ENCODE peak calls at places on chromosomes 12 and 14, in nine cellular contexts. N, Q, K, B, T, Z, E, F and G are unnamed samples.

GRCh38 chr14:75647650-75648049 is 13.0 kb downstream of the ERG28 start:
- DNase-seq in N (no peak), Q (no peak), K (no peak), B (no peak), T (no peak), Z (no peak), E (no peak), F (no peak), G (no peak)

GRCh38 chr14:64689292-64689691 is 14.9 kb upstream of the PLEKHG3 start:
- DNase-seq in N (no peak), Q (no peak), K (no peak), B (no peak), T (no peak), Z (no peak), E (no peak), F (no peak), G (no peak)

GRCh38 chr12:386651-387050 is 2.5 kb downstream of the KDM5A start:
- DNase-seq in N (no peak), Q (no peak), K (no peak), B (no peak), T (no peak), Z (no peak), E (no peak), F (no peak), G (no peak)

GRCh38 chr12:29278673-29279420 is 102.1 kb downstream of the ERGIC2 start:
- DNase-seq in N (no peak), Q (no peak), K (no peak), B (no peak), T (no peak), Z (no peak), E (no peak), F (no peak), G (no peak)

GRCh38 chr14:99566009-99566389 is 38.0 kb downstream of the CCDC85C start:
- DNase-seq in N (peak), Q (no peak), K (no peak), B (no peak), T (no peak), Z (peak), E (no peak), F (no peak), G (peak)

GRCh38 chr12:44462729-44463128 is 413.4 kb downstream of the NELL2 start:
- DNase-seq in N (no peak), Q (no peak), K (no peak), B (no peak), T (no peak), Z (no peak), E (no peak), F (no peak), G (no peak)

GRCh38 chr12:14714437-14714836 is 18.0 kb upstream of the GUCY2C start:
- DNase-seq in N (no peak), Q (no peak), K (no peak), B (no peak), T (peak), Z (no peak), E (no peak), F (no peak), G (no peak)

GRCh38 chr14:59333668-59334067 is 131.5 kb downstream of the GPR135 start:
- DNase-seq in N (no peak), Q (peak), K (no peak), B (no peak), T (no peak), Z (peak), E (no peak), F (no peak), G (no peak)

GRCh38 chr14:55092326-55092725 is 36.7 kb upstream of the LGALS3 start:
- DNase-seq in N (no peak), Q (no peak), K (peak), B (no peak), T (no peak), Z (no peak), E (no peak), F (peak), G (no peak)

GRCh38 chr14:54529811-54530210 is 20.1 kb downstream of the CGRRF1 start:
- DNase-seq in N (no peak), Q (no peak), K (no peak), B (no peak), T (no peak), Z (peak), E (no peak), F (no peak), G (no peak)

GRCh38 chr12:91507754-91508153 is 325.1 kb upstream of the DCN start:
- DNase-seq in N (no peak), Q (no peak), K (no peak), B (no peak), T (no peak), Z (no peak), E (no peak), F (no peak), G (no peak)

DNA sequence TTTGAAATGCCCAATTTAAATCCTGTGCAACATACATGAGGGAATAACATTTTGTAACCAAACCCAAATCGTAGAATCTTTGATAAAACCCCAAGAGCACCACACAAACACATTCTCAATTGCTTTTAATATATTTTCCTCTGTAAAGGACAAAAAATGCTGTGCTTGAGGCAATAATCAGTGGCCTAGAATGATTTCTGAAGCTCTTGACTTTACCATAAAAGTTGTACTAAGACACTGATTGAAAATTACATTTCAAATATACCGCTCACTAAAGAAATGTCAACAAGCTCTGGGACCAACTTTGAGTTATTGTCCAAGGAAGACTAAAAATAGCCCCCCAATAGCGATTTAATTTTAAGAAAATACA is 1.5 kb downstream of the EML5 start:
- DNase-seq in N (no peak), Q (no peak), K (no peak), B (no peak), T (no peak), Z (no peak), E (no peak), F (no peak), G (no peak)
- H3K4me3 ChIP-seq in N (no peak), Q (no peak), K (no peak), B (peak), T (peak), Z (peak), E (no peak), F (no peak), G (peak)

GRCh38 chr12:106303202-106303820 is 778 bp downstream of the TCP11L2 start:
- DNase-seq in N (peak), Q (peak), K (peak), B (no peak), T (peak), Z (peak), E (peak), F (no peak), G (peak)
- TF ChIP-seq POLR2AphosphoS5 in N (peak), Q (no peak), K (no peak), B (no peak), T (no peak), Z (peak), E (peak), F (no peak), G (peak)

DNA sequence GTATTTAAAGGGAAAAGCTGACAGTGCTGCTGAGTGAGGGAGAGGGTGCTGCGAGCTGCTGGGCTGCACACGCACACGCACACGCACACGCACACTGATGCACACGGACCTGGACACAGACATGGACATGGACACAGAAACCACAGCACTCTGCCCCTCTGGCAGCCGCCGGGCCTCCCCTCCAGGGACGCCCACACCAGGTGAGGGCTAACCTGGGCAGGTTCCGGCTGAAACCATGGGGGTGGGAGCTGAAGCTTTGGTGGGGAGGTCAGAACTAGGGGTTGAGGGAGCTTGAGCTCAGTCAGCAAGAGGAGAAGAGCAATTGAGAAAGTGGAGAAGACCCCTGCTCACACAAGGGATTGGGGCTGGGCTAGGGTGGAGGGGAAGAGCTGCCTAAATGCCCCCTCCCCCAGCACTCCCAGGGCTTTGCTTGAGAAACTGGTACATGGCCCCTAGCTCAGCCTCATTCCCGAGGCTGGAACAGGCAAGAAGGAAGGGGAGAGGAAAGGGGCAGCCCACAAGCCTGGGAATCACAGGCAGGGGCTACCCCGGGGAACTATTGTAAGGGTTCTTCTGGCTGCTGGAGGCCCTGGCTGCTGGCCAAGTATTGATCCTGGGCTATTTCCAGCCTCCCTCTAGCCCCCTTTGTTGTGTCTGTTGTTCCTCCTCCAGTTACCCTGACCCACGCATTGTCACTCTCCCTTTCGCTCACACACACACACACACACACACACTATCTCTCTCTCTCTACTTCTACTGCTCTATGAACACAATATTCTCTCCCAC is at the start of gene REM2:
- DNase-seq in N (no peak), Q (no peak), K (peak), B (no peak), T (peak), Z (no peak), E (no peak), F (no peak), G (no peak)
- H3K4me3 ChIP-seq in N (no peak), Q (no peak), K (no peak), B (no peak), T (peak), Z (no peak), E (no peak), F (no peak), G (no peak)

DNA sequence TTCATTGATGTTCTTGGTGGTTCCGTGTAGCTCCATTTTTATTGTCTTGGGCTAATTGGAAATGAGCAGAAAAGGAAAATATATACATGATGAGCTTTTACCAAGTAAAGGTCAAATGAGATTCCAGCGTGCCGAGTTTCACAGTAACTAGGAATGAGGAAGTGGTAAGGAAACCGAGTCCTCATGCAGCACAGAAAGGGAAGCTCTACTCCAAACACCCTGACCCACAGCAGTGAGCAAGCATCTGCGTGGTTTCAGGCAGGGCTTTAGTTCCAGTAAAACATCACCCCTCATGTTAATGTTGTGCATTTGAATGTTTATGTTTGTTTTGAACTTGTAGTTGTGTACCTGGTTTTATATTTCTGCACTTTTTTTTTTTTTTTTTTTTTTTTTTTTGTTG is 208.0 kb downstream of the SLC41A2 start:
- DNase-seq in N (no peak), Q (peak), K (no peak), B (no peak), T (no peak), Z (no peak), E (no peak), F (no peak), G (no peak)
- TF ChIP-seq POLR2AphosphoS5 in N (peak), Q (no peak), K (no peak), B (no peak), T (no peak), Z (no peak), E (no peak), F (no peak), G (peak)